ENCODE peak calls at places on chromosomes 6 and 20, in ten cellular contexts. D is right atrium auricular region; W is CD4-positive, alpha-beta memory T cell; Z is heart left ventricle; L is thoracic aorta; M is astrocyte; H is tibial nerve; S is left ventricle myocardium inferior; I is aorta; G is CD8-positive, alpha-beta memory T cell. C is an unnamed sample.

GRCh38 chr6:137414599-137414998 is 79.6 kb downstream of the OLIG3 start:
- DNase-seq in S (no peak), I (no peak), D (no peak), M (no peak), G (no peak), L (no peak), H (no peak), W (no peak), Z (no peak), C (no peak)

GRCh38 chr6:42453649-42454427 is 2.1 kb upstream of the TRERF1 start:
- DNase-seq in I (peak; percentile 67), S (peak; percentile 55), W (no peak), L (no peak), D (no peak), Z (peak; percentile 55), M (peak; percentile 49), G (no peak), H (peak; percentile 33), C (no peak)

GRCh38 chr20:51005214-51005613 is 17.7 kb downstream of the KCNG1 start:
- DNase-seq in G (no peak), L (no peak), D (no peak), W (no peak), H (no peak), I (no peak), Z (no peak), S (no peak), M (no peak), C (no peak)

GRCh38 chr6:27053738-27054137 is 193.8 kb upstream of the PRSS16 start:
- DNase-seq in L (no peak), S (no peak), Z (no peak), I (no peak), D (no peak), M (no peak), H (no peak), W (no peak), G (no peak), C (no peak)

GRCh38 chr6:93086351-93086750 is 333.0 kb downstream of the EPHA7 start:
- DNase-seq in I (no peak), L (no peak), W (no peak), Z (no peak), D (no peak), H (no peak), S (no peak), M (no peak), G (no peak), C (no peak)

GRCh38 chr20:44600758-44601562 is 18.6 kb downstream of the PKIG start:
- DNase-seq in Z (peak; percentile 50), H (no peak), L (no peak), D (no peak), I (peak; percentile 72), W (no peak), G (no peak), M (peak; percentile 41), S (peak; percentile 60), C (no peak)

GRCh38 chr6:106102034-106102433 is 15.9 kb downstream of the PRDM1 start:
- DNase-seq in G (no peak), H (no peak), L (no peak), S (no peak), I (no peak), M (no peak), W (no peak), D (no peak), Z (no peak), C (no peak)

GRCh38 chr20:20513720-20514119 is 145.8 kb downstream of the INSM1 start:
- DNase-seq in I (no peak), H (no peak), W (no peak), S (no peak), M (no peak), G (no peak), Z (no peak), L (no peak), D (no peak), C (no peak)

GRCh38 chr20:57563522-57563921 is 2.6 kb downstream of the PCK1 start:
- DNase-seq in D (no peak), G (no peak), S (no peak), W (no peak), M (no peak), I (no peak), Z (no peak), H (no peak), L (no peak), C (no peak)

GRCh38 chr20:17936791-17937687 is 31.6 kb downstream of the SNX5 start:
- DNase-seq in Z (peak; percentile 60), W (no peak), S (peak; percentile 76), D (peak; percentile 81), G (no peak), I (peak; percentile 79), M (peak; percentile 38), H (peak; percentile 45), L (no peak), C (no peak)

GRCh38 chr6:26215200-26216014 is 128.2 kb downstream of the HFE start:
- DNase-seq in D (no peak), W (peak; percentile 50), I (no peak), M (no peak), G (peak; percentile 38), L (no peak), H (no peak), S (no peak), Z (no peak), C (peak; percentile 35)

GRCh38 chr6:2498224-2498623 is 252.5 kb downstream of the MYLK4 start:
- DNase-seq in L (no peak), S (no peak), I (no peak), Z (no peak), D (no peak), W (no peak), G (no peak), M (peak; percentile 45), H (no peak), C (no peak)

GRCh38 chr6:131387706-131388455 is 185.1 kb upstream of the ARG1 start:
- DNase-seq in I (no peak), D (no peak), L (no peak), S (no peak), G (no peak), H (no peak), M (no peak), Z (no peak), W (no peak), C (no peak)

GRCh38 chr6:157305676-157306653 is 17.4 kb downstream of the TMEM242 start:
- DNase-seq in D (no peak), Z (no peak), L (no peak), H (no peak), M (no peak), I (no peak), S (no peak), W (no peak), G (no peak), C (no peak)

GRCh38 chr6:147651249-147652063 is 143.0 kb downstream of the SAMD5 start:
- DNase-seq in I (no peak), W (no peak), D (peak; percentile 59), Z (peak; percentile 48), M (peak; percentile 57), S (peak; percentile 22), H (peak; percentile 24), G (no peak), L (no peak), C (no peak)

GRCh38 chr6:52574709-52575489 is 2.0 kb downstream of the TRAM2 start:
- DNase-seq in L (no peak), W (peak; percentile 69), H (peak; percentile 72), I (peak; percentile 81), D (peak; percentile 83), Z (no peak), M (no peak), G (peak; percentile 75), S (no peak), C (no peak)

DNA sequence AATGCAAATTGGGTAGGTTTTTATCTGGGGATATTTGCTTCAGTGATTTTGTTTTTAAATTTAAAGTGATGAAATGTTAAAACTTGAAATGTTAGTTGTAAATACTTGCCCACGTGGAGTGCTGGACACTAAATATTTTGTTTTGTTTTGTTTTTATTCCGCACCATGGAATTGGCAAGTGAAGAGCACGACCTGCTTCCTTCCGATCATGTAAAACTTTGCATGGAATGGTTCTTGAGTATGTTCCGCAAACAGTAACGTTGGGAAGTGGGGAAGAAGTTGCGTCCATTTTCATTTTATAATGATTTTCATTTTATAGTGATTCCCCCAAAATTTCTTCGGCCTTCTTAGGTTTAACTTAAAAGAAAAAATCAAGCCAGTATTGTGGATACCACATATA is 773 bp downstream of the IRAK1BP1 start:
- DNase-seq in W (no peak), G (no peak), I (no peak), H (no peak), L (no peak), Z (no peak), D (no peak), S (no peak), M (no peak), C (no peak)
- H3K4me3 ChIP-seq in W (peak overlapping the region; percentile 99), G (peak overlapping the region; percentile 90), I (peak overlapping the region; percentile 70), H (peak overlapping the region; percentile 71), L (peak overlapping the region; percentile 94), Z (peak overlapping the region; percentile 75), D (peak overlapping the region; percentile 67), S (peak overlapping the region; percentile 80), M (peak overlapping the region; percentile 92), C (peak overlapping the region; percentile 87)

DNA sequence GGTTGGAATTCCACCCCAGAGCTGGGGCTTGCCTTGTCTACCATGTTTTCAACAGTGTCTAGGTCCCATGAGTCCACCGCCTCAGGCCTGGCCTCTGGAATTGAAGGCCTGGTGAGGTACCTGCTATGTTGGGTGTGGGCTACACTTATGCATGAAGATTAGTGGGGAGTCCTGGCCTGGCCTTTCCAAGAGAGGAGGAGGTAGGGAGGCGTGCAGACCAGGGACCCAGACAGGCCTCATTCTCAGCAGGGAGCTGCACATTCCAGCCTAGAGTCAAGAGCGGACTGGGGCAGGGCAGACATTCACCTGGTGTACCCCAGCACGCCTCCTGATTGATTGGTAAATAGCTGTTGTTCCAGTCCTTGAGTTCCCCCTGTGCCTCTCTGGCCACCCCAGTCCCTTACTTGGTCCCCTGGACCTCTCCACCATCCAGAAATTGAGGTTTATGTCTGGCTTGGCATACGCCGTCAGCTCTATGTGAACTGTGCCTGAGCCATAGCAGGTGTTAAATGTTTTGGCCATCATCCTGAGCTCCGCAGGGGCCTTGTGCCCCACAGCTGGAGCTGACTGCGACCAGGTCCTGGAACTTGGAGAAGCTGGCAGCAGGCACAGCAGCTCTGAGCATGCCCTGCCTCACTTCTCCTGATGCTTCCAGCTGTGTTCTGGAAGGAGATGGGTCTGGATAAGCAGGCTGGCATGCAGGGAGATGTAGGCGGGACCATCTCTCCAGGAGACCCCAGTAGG is 8.2 kb upstream of the VEGFA start:
- DNase-seq in G (no peak), Z (no peak), L (no peak), H (no peak), M (no peak), D (no peak), I (peak; percentile 27), S (no peak), W (no peak), C (no peak)
- H3K27me3 ChIP-seq in G (no peaks in the 10 kb centered on the region), Z (no peaks in the 10 kb centered on the region), L (no peaks in the 10 kb centered on the region), H (no peaks in the 10 kb centered on the region), M (peaks cover 31% of the 10 kb centered on the region), D (no peaks in the 10 kb centered on the region), I (no peaks in the 10 kb centered on the region), S (no peaks in the 10 kb centered on the region), W (no peaks in the 10 kb centered on the region), C (no peaks in the 10 kb centered on the region)

GRCh38 chr20:55918471-55918870 is 86.8 kb downstream of the CBLN4 start:
- DNase-seq in S (no peak), Z (no peak), I (no peak), W (no peak), D (no peak), M (no peak), G (no peak), H (no peak), L (no peak), C (no peak)
- H3K9me3 ChIP-seq in S (peaks cover 33% of the 10 kb centered on the region), Z (peaks cover 12% of the 10 kb centered on the region), I (peaks cover 3% of the 10 kb centered on the region), W (no peaks in the 10 kb centered on the region), D (no peaks in the 10 kb centered on the region), M (no peaks in the 10 kb centered on the region), G (no peaks in the 10 kb centered on the region), H (no peaks in the 10 kb centered on the region), L (no peaks in the 10 kb centered on the region), C (no peaks in the 10 kb centered on the region)

GRCh38 chr20:16615199-16615598 is 42.0 kb upstream of the KIF16B start:
- DNase-seq in W (no peak), S (no peak), Z (peak; percentile 21), L (no peak), D (no peak), H (no peak), G (no peak), I (no peak), M (peak; percentile 46), C (peak; percentile 25)
- H3K4me3 ChIP-seq in W (no peak overlapping the region), S (no peak overlapping the region), Z (no peak overlapping the region), L (no peak overlapping the region), D (no peak overlapping the region), H (no peak overlapping the region), G (no peak overlapping the region), I (no peak overlapping the region), M (no peak overlapping the region), C (no peak overlapping the region)